ENCODE peak calls at places on chromosomes 4 and X, in seven cellular contexts. One of them, this sample, is unnamed.

GRCh38 chr4:2574863-2575262 is 38.4 kb downstream of the FAM193A start:
- DNase-seq in heart left ventricle: no peak
- DNase-seq in tibial nerve: no peak
- DNase-seq in uterus: no peak
- DNase-seq in body of pancreas: no peak
- DNase-seq in HCT116: no peak
- DNase-seq in esophagus muscularis mucosa: no peak
- DNase-seq in this sample: no peak

GRCh38 chr4:2436301-2436700 is 17.5 kb downstream of the CFAP99 start:
- DNase-seq in HCT116: no peak
- DNase-seq in body of pancreas: no peak
- DNase-seq in uterus: no peak
- DNase-seq in tibial nerve: no peak
- DNase-seq in heart left ventricle: no peak
- DNase-seq in esophagus muscularis mucosa: no peak
- DNase-seq in this sample: no peak

GRCh38 chrX:39950035-39950688 is 147.6 kb downstream of the BCOR start:
- DNase-seq in tibial nerve: no peak
- DNase-seq in uterus: no peak
- DNase-seq in esophagus muscularis mucosa: no peak
- DNase-seq in heart left ventricle: no peak
- DNase-seq in HCT116: no peak
- DNase-seq in body of pancreas: no peak
- DNase-seq in this sample: no peak

GRCh38 chr4:17584502-17585213 is 7.7 kb downstream of the LAP3 start:
- DNase-seq in tibial nerve: no peak
- DNase-seq in body of pancreas: no peak
- DNase-seq in esophagus muscularis mucosa: no peak
- DNase-seq in heart left ventricle: no peak
- DNase-seq in uterus: no peak
- DNase-seq in HCT116: no peak
- DNase-seq in this sample: no peak

GRCh38 chr4:156838761-156839160 is 132.8 kb downstream of the PDGFC start:
- DNase-seq in tibial nerve: no peak
- DNase-seq in heart left ventricle: no peak
- DNase-seq in HCT116: peak
- DNase-seq in esophagus muscularis mucosa: no peak
- DNase-seq in uterus: no peak
- DNase-seq in body of pancreas: no peak
- DNase-seq in this sample: no peak

GRCh38 chrX:8201896-8202331 is 30.8 kb upstream of the VCX2 start:
- DNase-seq in HCT116: no peak
- DNase-seq in heart left ventricle: no peak
- DNase-seq in body of pancreas: no peak
- DNase-seq in uterus: no peak
- DNase-seq in tibial nerve: no peak
- DNase-seq in esophagus muscularis mucosa: no peak
- DNase-seq in this sample: no peak

GRCh38 chr4:20391224-20391623 is 139.5 kb downstream of the SLIT2 start:
- DNase-seq in esophagus muscularis mucosa: no peak
- DNase-seq in tibial nerve: no peak
- DNase-seq in heart left ventricle: no peak
- DNase-seq in HCT116: no peak
- DNase-seq in body of pancreas: no peak
- DNase-seq in uterus: no peak
- DNase-seq in this sample: no peak

GRCh38 chr4:82293304-82293703 is 80.5 kb downstream of the HNRNPD start:
- DNase-seq in tibial nerve: no peak
- DNase-seq in HCT116: no peak
- DNase-seq in uterus: no peak
- DNase-seq in heart left ventricle: no peak
- DNase-seq in body of pancreas: no peak
- DNase-seq in esophagus muscularis mucosa: no peak
- DNase-seq in this sample: no peak

GRCh38 chr4:107658400-107659326 is 61.4 kb downstream of the PAPSS1 start:
- DNase-seq in HCT116: no peak
- DNase-seq in tibial nerve: no peak
- DNase-seq in uterus: no peak
- DNase-seq in body of pancreas: no peak
- DNase-seq in heart left ventricle: no peak
- DNase-seq in esophagus muscularis mucosa: no peak
- DNase-seq in this sample: no peak

GRCh38 chr4:7607156-7607910 is 172.6 kb upstream of the PSAPL1 start:
- DNase-seq in uterus: no peak
- DNase-seq in esophagus muscularis mucosa: no peak
- DNase-seq in tibial nerve: peak
- DNase-seq in HCT116: no peak
- DNase-seq in body of pancreas: no peak
- DNase-seq in heart left ventricle: no peak
- DNase-seq in this sample: no peak

GRCh38 chr4:177442623-177443155 is 452 bp upstream of the AGA start:
- DNase-seq in HCT116: no peak
- DNase-seq in esophagus muscularis mucosa: no peak
- DNase-seq in heart left ventricle: no peak
- DNase-seq in tibial nerve: no peak
- DNase-seq in uterus: no peak
- DNase-seq in body of pancreas: peak
- DNase-seq in this sample: no peak

GRCh38 chr4:107182347-107182746 is 146.2 kb upstream of the DKK2 start:
- DNase-seq in esophagus muscularis mucosa: no peak
- DNase-seq in tibial nerve: no peak
- DNase-seq in heart left ventricle: no peak
- DNase-seq in body of pancreas: no peak
- DNase-seq in HCT116: no peak
- DNase-seq in uterus: no peak
- DNase-seq in this sample: no peak

GRCh38 chr4:111937368-111937767 is 207.9 kb upstream of the FAM241A start:
- DNase-seq in tibial nerve: no peak
- DNase-seq in esophagus muscularis mucosa: no peak
- DNase-seq in uterus: no peak
- DNase-seq in body of pancreas: no peak
- DNase-seq in HCT116: peak
- DNase-seq in heart left ventricle: no peak
- DNase-seq in this sample: no peak

GRCh38 chr4:81453024-81453423 is 18.7 kb downstream of the RASGEF1B start:
- DNase-seq in tibial nerve: no peak
- DNase-seq in HCT116: no peak
- DNase-seq in esophagus muscularis mucosa: no peak
- DNase-seq in body of pancreas: no peak
- DNase-seq in heart left ventricle: no peak
- DNase-seq in uterus: no peak
- DNase-seq in this sample: no peak

GRCh38 chrX:22666441-22666840 is 333.3 kb upstream of the DDX53 start:
- DNase-seq in tibial nerve: no peak
- DNase-seq in esophagus muscularis mucosa: no peak
- DNase-seq in body of pancreas: no peak
- DNase-seq in heart left ventricle: no peak
- DNase-seq in uterus: no peak
- DNase-seq in HCT116: peak
- DNase-seq in this sample: no peak
- TF ChIP-seq CTCF in tibial nerve: no peak
- TF ChIP-seq CTCF in esophagus muscularis mucosa: no peak
- TF ChIP-seq CTCF in body of pancreas: no peak
- TF ChIP-seq CTCF in heart left ventricle: no peak
- TF ChIP-seq CTCF in uterus: no peak
- TF ChIP-seq CTCF in HCT116: peak
- TF ChIP-seq CTCF in this sample: no peak

GRCh38 chrX:119686087-119686639 is 6.8 kb downstream of the SEPTIN6 start:
- DNase-seq in tibial nerve: no peak
- DNase-seq in uterus: no peak
- DNase-seq in HCT116: no peak
- DNase-seq in body of pancreas: no peak
- DNase-seq in heart left ventricle: no peak
- DNase-seq in esophagus muscularis mucosa: no peak
- DNase-seq in this sample: no peak

GRCh38 chrX:119685225-119686066 is 7.5 kb downstream of the SEPTIN6 start:
- DNase-seq in uterus: peak
- DNase-seq in heart left ventricle: peak
- DNase-seq in tibial nerve: no peak
- DNase-seq in HCT116: no peak
- DNase-seq in body of pancreas: no peak
- DNase-seq in esophagus muscularis mucosa: no peak
- DNase-seq in this sample: no peak

GRCh38 chrX:119677654-119677981 is 15.3 kb downstream of the SEPTIN6 start:
- DNase-seq in HCT116: no peak
- DNase-seq in heart left ventricle: no peak
- DNase-seq in esophagus muscularis mucosa: no peak
- DNase-seq in uterus: no peak
- DNase-seq in body of pancreas: no peak
- DNase-seq in tibial nerve: no peak
- DNase-seq in this sample: no peak

GRCh38 chrX:119684916-119685224 is 8.1 kb downstream of the SEPTIN6 start:
- DNase-seq in esophagus muscularis mucosa: no peak
- DNase-seq in body of pancreas: no peak
- DNase-seq in HCT116: no peak
- DNase-seq in heart left ventricle: no peak
- DNase-seq in tibial nerve: no peak
- DNase-seq in uterus: no peak
- DNase-seq in this sample: no peak

GRCh38 chrX:119682019-119682989 is 10.7 kb downstream of the SEPTIN6 start:
- DNase-seq in heart left ventricle: no peak
- DNase-seq in tibial nerve: no peak
- DNase-seq in HCT116: no peak
- DNase-seq in uterus: no peak
- DNase-seq in esophagus muscularis mucosa: no peak
- DNase-seq in body of pancreas: no peak
- DNase-seq in this sample: no peak
- TF ChIP-seq POLR2A in heart left ventricle: no peak
- TF ChIP-seq POLR2A in tibial nerve: no peak
- TF ChIP-seq POLR2A in HCT116: no peak
- TF ChIP-seq POLR2A in uterus: no peak
- TF ChIP-seq POLR2A in esophagus muscularis mucosa: no peak
- TF ChIP-seq POLR2A in body of pancreas: no peak
- TF ChIP-seq POLR2A in this sample: no peak

DNA sequence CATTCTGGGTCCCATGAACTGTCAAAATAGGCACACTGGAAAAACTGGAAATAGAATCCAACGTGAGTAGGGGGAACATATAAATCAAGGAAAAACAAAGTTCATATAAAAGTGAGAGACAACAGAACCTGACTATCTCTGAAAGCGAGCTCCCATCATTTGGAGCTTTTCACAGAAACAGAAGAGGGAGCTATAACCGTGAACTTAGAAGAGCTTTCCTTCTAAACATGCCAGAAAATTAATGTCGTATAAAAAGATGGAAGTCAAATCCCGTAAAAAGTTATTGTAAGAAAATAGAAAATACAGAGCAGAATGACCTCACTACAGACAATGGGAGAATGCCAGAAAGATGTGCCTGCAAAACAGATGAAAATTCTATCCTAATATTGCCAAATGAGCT is 23.9 kb upstream of the HSD17B10 start:
- DNase-seq in heart left ventricle: no peak
- DNase-seq in body of pancreas: no peak
- DNase-seq in tibial nerve: no peak
- DNase-seq in uterus: no peak
- DNase-seq in esophagus muscularis mucosa: no peak
- DNase-seq in HCT116: no peak
- DNase-seq in this sample: no peak
- TF ChIP-seq CTCF in heart left ventricle: no peak
- TF ChIP-seq CTCF in body of pancreas: no peak
- TF ChIP-seq CTCF in tibial nerve: no peak
- TF ChIP-seq CTCF in uterus: peak
- TF ChIP-seq CTCF in esophagus muscularis mucosa: no peak
- TF ChIP-seq CTCF in HCT116: peak
- TF ChIP-seq CTCF in this sample: no peak

DNA sequence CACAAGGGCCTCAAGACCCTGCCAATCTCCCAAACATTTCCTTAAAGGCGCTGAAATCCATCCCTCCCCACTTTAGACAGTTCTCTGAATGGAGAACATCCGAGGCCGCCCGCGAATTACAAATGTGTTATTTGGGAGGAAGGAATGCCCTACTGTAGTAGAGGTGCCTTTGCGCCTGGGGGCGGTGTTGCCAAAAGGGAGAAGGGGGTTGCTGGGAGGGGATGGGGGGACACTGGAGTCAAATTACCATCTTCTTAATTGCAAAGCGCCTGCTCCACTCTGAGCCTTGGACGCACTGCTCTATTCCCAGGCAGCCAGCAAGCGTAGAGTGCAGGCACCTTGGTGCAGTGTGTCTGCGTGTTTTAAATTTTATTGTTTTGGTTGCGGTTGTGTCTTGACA is 2.7 kb downstream of the TMEM255A start:
- DNase-seq in body of pancreas: no peak
- DNase-seq in uterus: peak
- DNase-seq in esophagus muscularis mucosa: no peak
- DNase-seq in tibial nerve: no peak
- DNase-seq in HCT116: no peak
- DNase-seq in heart left ventricle: no peak
- DNase-seq in this sample: no peak
- TF ChIP-seq POLR2A in body of pancreas: no peak
- TF ChIP-seq POLR2A in uterus: no peak
- TF ChIP-seq POLR2A in esophagus muscularis mucosa: no peak
- TF ChIP-seq POLR2A in tibial nerve: no peak
- TF ChIP-seq POLR2A in HCT116: no peak
- TF ChIP-seq POLR2A in heart left ventricle: no peak
- TF ChIP-seq POLR2A in this sample: no peak

GRCh38 chrX:104668550-104668949 is 102.6 kb downstream of the IL1RAPL2 start:
- DNase-seq in uterus: no peak
- DNase-seq in body of pancreas: no peak
- DNase-seq in HCT116: no peak
- DNase-seq in esophagus muscularis mucosa: no peak
- DNase-seq in tibial nerve: no peak
- DNase-seq in heart left ventricle: no peak
- DNase-seq in this sample: no peak
- TF ChIP-seq CTCF in uterus: no peak
- TF ChIP-seq CTCF in body of pancreas: no peak
- TF ChIP-seq CTCF in HCT116: peak
- TF ChIP-seq CTCF in esophagus muscularis mucosa: no peak
- TF ChIP-seq CTCF in tibial nerve: no peak
- TF ChIP-seq CTCF in heart left ventricle: peak
- TF ChIP-seq CTCF in this sample: no peak

This sample was measured in lower leg skin.